ENCODE peak calls at places on chromosomes 7 and 10, in seven cellular contexts. A, T, M, F, H, U and Y are unnamed samples.

GRCh38 chr10:117503170-117503885 is 39.2 kb upstream of the EMX2 start:
- DNase-seq in F (no peak), H (peak; percentile 77), M (no peak), A (peak; percentile 81), T (peak; percentile 86), U (no peak), Y (no peak)

GRCh38 chr10:70034252-70034651 is 18.4 kb upstream of the MACROH2A2 start:
- DNase-seq in A (no peak), T (no peak), M (no peak), U (no peak), H (no peak), F (no peak), Y (no peak)

GRCh38 chr7:19982841-19983835 is 209.7 kb upstream of the TMEM196 start:
- DNase-seq in T (peak; percentile 50), F (peak; percentile 35), M (peak; percentile 87), A (no peak), U (peak; percentile 69), H (peak; percentile 87), Y (peak; percentile 41)

GRCh38 chr10:101829561-101830315 is 11.5 kb upstream of the OGA start:
- DNase-seq in F (no peak), M (peak; percentile 90), T (peak; percentile 62), U (no peak), A (peak; percentile 93), H (peak; percentile 46), Y (peak; percentile 90)

GRCh38 chr10:26698909-26699308 is 1.4 kb downstream of the PDSS1 start:
- DNase-seq in U (no peak), T (no peak), A (no peak), F (no peak), M (no peak), H (no peak), Y (no peak)

GRCh38 chr10:118595598-118596425 is at the start of gene PRLHR:
- DNase-seq in F (no peak), U (no peak), H (peak; percentile 59), M (peak; percentile 91), T (no peak), A (peak; percentile 92), Y (no peak)

GRCh38 chr10:29680091-29680490 is 45.3 kb upstream of the SVIL start:
- DNase-seq in U (no peak), A (no peak), M (no peak), F (no peak), T (no peak), H (no peak), Y (no peak)

GRCh38 chr10:116274141-116274861 is 1.3 kb upstream of the GFRA1 start:
- DNase-seq in T (peak; percentile 26), M (peak; percentile 56), A (peak; percentile 74), F (no peak), U (no peak), H (peak; percentile 38), Y (no peak)

GRCh38 chr10:51321968-51322367 is 247.7 kb downstream of the PRKG1 start:
- DNase-seq in U (no peak), A (peak; percentile 13), H (peak; percentile 51), M (no peak), T (no peak), F (no peak), Y (no peak)

GRCh38 chr10:114729103-114729659 is 71.1 kb upstream of the ABLIM1 start:
- DNase-seq in M (no peak), U (no peak), T (no peak), F (no peak), H (no peak), A (peak; percentile 67), Y (no peak)
- H3K4me3 ChIP-seq in M (no peak overlapping the region), U (no peak overlapping the region), T (no peak overlapping the region), F (no peak overlapping the region), H (no peak overlapping the region), A (no peak overlapping the region), Y (no peak overlapping the region)

GRCh38 chr10:58554316-58554715 is 41.6 kb downstream of the BICC1 start:
- DNase-seq in A (no peak), H (peak; percentile 52), F (no peak), U (no peak), M (no peak), T (no peak), Y (no peak)
- TF ChIP-seq EZH2phosphoT487 in A (no peak), H (no peak), F (no peak), U (no peak), M (no peak), T (no peak), Y (no peak)

GRCh38 chr10:88455831-88456230 is 127.3 kb downstream of the RNLS start:
- DNase-seq in F (no peak), A (no peak), H (no peak), M (no peak), U (no peak), T (no peak), Y (no peak)
- H3K4me3 ChIP-seq in F (no peak overlapping the region), A (no peak overlapping the region), H (no peak overlapping the region), M (no peak overlapping the region), U (no peak overlapping the region), T (no peak overlapping the region), Y (no peak overlapping the region)

GRCh38 chr10:132097609-132098377 is 32.0 kb downstream of the JAKMIP3 start:
- DNase-seq in A (no peak), H (no peak), U (no peak), F (no peak), M (no peak), T (no peak), Y (no peak)
- TF ChIP-seq EZH2phosphoT487 in A (no peak), H (no peak), U (no peak), F (no peak), M (no peak), T (no peak), Y (no peak)

DNA sequence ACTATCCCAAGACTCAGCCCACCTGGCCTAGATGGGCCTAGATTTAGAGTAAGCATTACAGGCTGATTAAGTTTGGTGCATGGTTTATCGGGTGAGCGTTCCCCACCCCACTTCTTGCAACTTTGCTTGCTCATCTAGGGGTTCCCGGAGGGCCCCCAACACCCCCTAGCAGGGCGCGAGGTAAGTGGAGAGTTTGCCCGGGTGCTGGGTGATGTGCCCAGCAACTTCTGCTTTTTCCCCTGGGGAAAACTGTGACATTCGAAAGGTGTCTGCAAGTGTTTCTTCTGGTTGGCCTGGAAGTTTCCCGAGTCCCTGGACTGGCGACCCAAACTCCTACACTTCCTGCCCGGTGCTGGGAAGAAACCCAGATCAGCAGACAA is 31.7 kb downstream of the SKIDA1 start:
- DNase-seq in H (no peak), A (no peak), U (no peak), T (no peak), M (no peak), F (no peak), Y (no peak)
- H3K4me3 ChIP-seq in H (no peak overlapping the region), A (no peak overlapping the region), U (no peak overlapping the region), T (no peak overlapping the region), M (peak overlapping the region; percentile 76), F (no peak overlapping the region), Y (no peak overlapping the region)

GRCh38 chr7:28032738-28033380 is 147.7 kb downstream of the JAZF1 start:
- DNase-seq in U (no peak), F (no peak), T (no peak), A (no peak), H (no peak), M (peak; percentile 70), Y (no peak)
- TF ChIP-seq EZH2phosphoT487 in U (no peak), F (no peak), T (no peak), A (no peak), H (no peak), M (no peak), Y (no peak)